ENCODE peak calls at places on chromosomes 3 and 15, in five cellular contexts. One of them, this sample, is unnamed.

GRCh38 chr3:136547293-136547692 is 204.9 kb downstream of the STAG1 start:
- DNase-seq in bronchial epithelial cell: peak
- DNase-seq in neuronal stem cell: no peak
- DNase-seq in epithelial cell of proximal tubule: no peak
- DNase-seq in A549: no peak
- DNase-seq in this sample: no peak

GRCh38 chr3:56802411-56802745 is 629 bp upstream of the ARHGEF3 start:
- DNase-seq in neuronal stem cell: no peak
- DNase-seq in epithelial cell of proximal tubule: no peak
- DNase-seq in bronchial epithelial cell: no peak
- DNase-seq in A549: no peak
- DNase-seq in this sample: no peak

GRCh38 chr3:124119056-124119721 is 127.3 kb upstream of the ROPN1 start:
- DNase-seq in A549: peak
- DNase-seq in neuronal stem cell: no peak
- DNase-seq in epithelial cell of proximal tubule: no peak
- DNase-seq in bronchial epithelial cell: peak
- DNase-seq in this sample: no peak

GRCh38 chr3:184643442-184643841 is 68.4 kb downstream of the MAGEF1 start:
- DNase-seq in A549: no peak
- DNase-seq in bronchial epithelial cell: no peak
- DNase-seq in epithelial cell of proximal tubule: no peak
- DNase-seq in neuronal stem cell: no peak
- DNase-seq in this sample: no peak

GRCh38 chr3:166211451-166211850 is 374.2 kb upstream of the BCHE start:
- DNase-seq in bronchial epithelial cell: no peak
- DNase-seq in A549: no peak
- DNase-seq in epithelial cell of proximal tubule: no peak
- DNase-seq in neuronal stem cell: peak
- DNase-seq in this sample: no peak

GRCh38 chr3:126618021-126618420 is 36.9 kb downstream of the TXNRD3 start:
- DNase-seq in A549: no peak
- DNase-seq in neuronal stem cell: no peak
- DNase-seq in epithelial cell of proximal tubule: no peak
- DNase-seq in bronchial epithelial cell: no peak
- DNase-seq in this sample: no peak

GRCh38 chr3:136070953-136071949 is 105.7 kb downstream of the PPP2R3A start:
- DNase-seq in bronchial epithelial cell: peak
- DNase-seq in A549: no peak
- DNase-seq in epithelial cell of proximal tubule: no peak
- DNase-seq in neuronal stem cell: no peak
- DNase-seq in this sample: no peak

GRCh38 chr3:47422743-47423142 is 41.9 kb downstream of the PTPN23 start:
- DNase-seq in neuronal stem cell: no peak
- DNase-seq in bronchial epithelial cell: no peak
- DNase-seq in A549: no peak
- DNase-seq in epithelial cell of proximal tubule: no peak
- DNase-seq in this sample: no peak

GRCh38 chr3:49329201-49329600 is 10.7 kb downstream of the USP4 start:
- DNase-seq in bronchial epithelial cell: peak
- DNase-seq in A549: no peak
- DNase-seq in neuronal stem cell: no peak
- DNase-seq in epithelial cell of proximal tubule: no peak
- DNase-seq in this sample: no peak

GRCh38 chr15:41930221-41930866 is 36.5 kb upstream of the SPTBN5 start:
- DNase-seq in neuronal stem cell: no peak
- DNase-seq in epithelial cell of proximal tubule: peak
- DNase-seq in bronchial epithelial cell: peak
- DNase-seq in A549: peak
- DNase-seq in this sample: peak

GRCh38 chr3:193975072-193975535 is 160.8 kb upstream of the HES1 start:
- DNase-seq in neuronal stem cell: peak
- DNase-seq in A549: peak
- DNase-seq in epithelial cell of proximal tubule: no peak
- DNase-seq in bronchial epithelial cell: no peak
- DNase-seq in this sample: no peak

GRCh38 chr15:66943456-66944095 is 121.8 kb upstream of the SMAD3 start:
- DNase-seq in neuronal stem cell: no peak
- DNase-seq in bronchial epithelial cell: no peak
- DNase-seq in epithelial cell of proximal tubule: no peak
- DNase-seq in A549: peak
- DNase-seq in this sample: no peak

GRCh38 chr3:71562938-71563337 is 20.6 kb downstream of the FOXP1 start:
- DNase-seq in bronchial epithelial cell: peak
- DNase-seq in A549: no peak
- DNase-seq in neuronal stem cell: no peak
- DNase-seq in epithelial cell of proximal tubule: no peak
- DNase-seq in this sample: no peak

GRCh38 chr3:156997351-156997750 is 162.6 kb downstream of the CCNL1 start:
- DNase-seq in bronchial epithelial cell: peak
- DNase-seq in A549: no peak
- DNase-seq in neuronal stem cell: no peak
- DNase-seq in epithelial cell of proximal tubule: no peak
- DNase-seq in this sample: no peak

GRCh38 chr3:70000563-70001081 is 1.1 kb downstream of the SAMMSON start:
- DNase-seq in A549: peak
- DNase-seq in epithelial cell of proximal tubule: no peak
- DNase-seq in neuronal stem cell: peak
- DNase-seq in bronchial epithelial cell: no peak
- DNase-seq in this sample: no peak

GRCh38 chr15:29465196-29465595 is 195.6 kb upstream of the NSMCE3 start:
- DNase-seq in neuronal stem cell: no peak
- DNase-seq in A549: no peak
- DNase-seq in epithelial cell of proximal tubule: no peak
- DNase-seq in bronchial epithelial cell: no peak
- DNase-seq in this sample: no peak

GRCh38 chr3:169299897-169300296 is 363.6 kb downstream of the MECOM start:
- DNase-seq in neuronal stem cell: no peak
- DNase-seq in epithelial cell of proximal tubule: no peak
- DNase-seq in A549: no peak
- DNase-seq in bronchial epithelial cell: no peak
- DNase-seq in this sample: no peak

GRCh38 chr3:144643778-144644191 is 672.2 kb downstream of the DIPK2A start:
- DNase-seq in A549: no peak
- DNase-seq in neuronal stem cell: no peak
- DNase-seq in bronchial epithelial cell: no peak
- DNase-seq in epithelial cell of proximal tubule: no peak
- DNase-seq in this sample: no peak

GRCh38 chr3:194080473-194080872 is 55.5 kb upstream of the HES1 start:
- DNase-seq in epithelial cell of proximal tubule: no peak
- DNase-seq in A549: no peak
- DNase-seq in bronchial epithelial cell: no peak
- DNase-seq in neuronal stem cell: no peak
- DNase-seq in this sample: no peak

GRCh38 chr15:77546050-77546501 is 86.6 kb downstream of the LINGO1 start:
- DNase-seq in neuronal stem cell: no peak
- DNase-seq in bronchial epithelial cell: peak
- DNase-seq in A549: peak
- DNase-seq in epithelial cell of proximal tubule: no peak
- DNase-seq in this sample: no peak

GRCh38 chr3:56916697-56917336 is 115.1 kb upstream of the ARHGEF3 start:
- DNase-seq in A549: no peak
- DNase-seq in neuronal stem cell: no peak
- DNase-seq in bronchial epithelial cell: no peak
- DNase-seq in epithelial cell of proximal tubule: no peak
- DNase-seq in this sample: no peak

GRCh38 chr3:9422712-9423424 is 25.5 kb downstream of the SETD5 start:
- DNase-seq in A549: peak
- DNase-seq in epithelial cell of proximal tubule: peak
- DNase-seq in neuronal stem cell: peak
- DNase-seq in bronchial epithelial cell: peak
- DNase-seq in this sample: peak

GRCh38 chr3:157119369-157119951 is 40.5 kb downstream of the CCNL1 start:
- DNase-seq in bronchial epithelial cell: no peak
- DNase-seq in neuronal stem cell: no peak
- DNase-seq in epithelial cell of proximal tubule: no peak
- DNase-seq in A549: no peak
- DNase-seq in this sample: no peak

GRCh38 chr15:46091860-46092450 is 457.1 kb downstream of the SQOR start:
- DNase-seq in A549: peak
- DNase-seq in epithelial cell of proximal tubule: no peak
- DNase-seq in bronchial epithelial cell: peak
- DNase-seq in neuronal stem cell: peak
- DNase-seq in this sample: no peak

GRCh38 chr15:44265757-44266156 is 22.8 kb upstream of the GOLM2 start:
- DNase-seq in neuronal stem cell: no peak
- DNase-seq in A549: no peak
- DNase-seq in epithelial cell of proximal tubule: no peak
- DNase-seq in bronchial epithelial cell: no peak
- DNase-seq in this sample: no peak

GRCh38 chr3:51550080-51550819 is 11.7 kb downstream of the RAD54L2 start:
- DNase-seq in neuronal stem cell: no peak
- DNase-seq in epithelial cell of proximal tubule: no peak
- DNase-seq in A549: no peak
- DNase-seq in bronchial epithelial cell: no peak
- DNase-seq in this sample: no peak
- H3K4me3 ChIP-seq in neuronal stem cell: no peak
- H3K4me3 ChIP-seq in epithelial cell of proximal tubule: no peak
- H3K4me3 ChIP-seq in A549: no peak
- H3K4me3 ChIP-seq in bronchial epithelial cell: no peak
- H3K4me3 ChIP-seq in this sample: no peak

GRCh38 chr15:40095381-40096093 is 13.1 kb downstream of the BMF start:
- DNase-seq in A549: no peak
- DNase-seq in neuronal stem cell: no peak
- DNase-seq in epithelial cell of proximal tubule: no peak
- DNase-seq in bronchial epithelial cell: no peak
- DNase-seq in this sample: no peak
- H3K4me3 ChIP-seq in A549: no peak
- H3K4me3 ChIP-seq in neuronal stem cell: no peak
- H3K4me3 ChIP-seq in epithelial cell of proximal tubule: no peak
- H3K4me3 ChIP-seq in bronchial epithelial cell: no peak
- H3K4me3 ChIP-seq in this sample: no peak

GRCh38 chr15:34773013-34773412 is 18.2 kb upstream of the GJD2 start:
- DNase-seq in neuronal stem cell: no peak
- DNase-seq in bronchial epithelial cell: no peak
- DNase-seq in epithelial cell of proximal tubule: no peak
- DNase-seq in A549: no peak
- DNase-seq in this sample: no peak

GRCh38 chr15:34772312-34772711 is 17.5 kb upstream of the GJD2 start:
- DNase-seq in bronchial epithelial cell: no peak
- DNase-seq in A549: no peak
- DNase-seq in epithelial cell of proximal tubule: no peak
- DNase-seq in neuronal stem cell: no peak
- DNase-seq in this sample: no peak

GRCh38 chr15:34773916-34774315 is 19.1 kb upstream of the GJD2 start:
- DNase-seq in neuronal stem cell: no peak
- DNase-seq in epithelial cell of proximal tubule: no peak
- DNase-seq in A549: no peak
- DNase-seq in bronchial epithelial cell: no peak
- DNase-seq in this sample: no peak

GRCh38 chr15:34780725-34781124 is 14.6 kb downstream of the ACTC1 start:
- DNase-seq in neuronal stem cell: no peak
- DNase-seq in A549: no peak
- DNase-seq in bronchial epithelial cell: no peak
- DNase-seq in epithelial cell of proximal tubule: no peak
- DNase-seq in this sample: no peak

GRCh38 chr15:34776706-34777105 is 18.6 kb downstream of the ACTC1 start:
- DNase-seq in bronchial epithelial cell: no peak
- DNase-seq in neuronal stem cell: no peak
- DNase-seq in A549: no peak
- DNase-seq in epithelial cell of proximal tubule: no peak
- DNase-seq in this sample: no peak
- H3K4me3 ChIP-seq in bronchial epithelial cell: no peak
- H3K4me3 ChIP-seq in neuronal stem cell: no peak
- H3K4me3 ChIP-seq in A549: no peak
- H3K4me3 ChIP-seq in epithelial cell of proximal tubule: no peak
- H3K4me3 ChIP-seq in this sample: no peak

DNA sequence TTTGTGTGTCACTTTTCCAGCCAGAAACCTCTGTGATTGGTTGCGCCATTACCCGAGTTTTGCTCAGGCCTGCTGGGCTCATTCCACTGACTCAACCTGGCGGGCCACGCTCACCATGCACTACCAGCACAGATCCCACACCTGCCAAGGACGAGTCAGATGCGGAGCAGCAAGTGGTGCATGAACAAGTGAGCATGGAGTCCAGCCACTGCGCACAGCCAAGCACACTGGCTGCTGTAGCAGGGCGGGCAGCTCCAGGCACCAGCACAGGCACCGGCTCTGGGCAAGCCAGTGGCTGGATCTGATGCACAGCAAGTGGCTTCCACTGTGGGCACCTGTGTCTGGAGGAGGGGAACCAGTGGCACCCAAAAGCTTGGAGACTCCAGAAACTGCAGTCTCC is 110.4 kb downstream of the CBLB start:
- DNase-seq in neuronal stem cell: no peak
- DNase-seq in bronchial epithelial cell: peak
- DNase-seq in A549: no peak
- DNase-seq in epithelial cell of proximal tubule: no peak
- DNase-seq in this sample: no peak
- H3K4me3 ChIP-seq in neuronal stem cell: no peak
- H3K4me3 ChIP-seq in bronchial epithelial cell: no peak
- H3K4me3 ChIP-seq in A549: no peak
- H3K4me3 ChIP-seq in epithelial cell of proximal tubule: no peak
- H3K4me3 ChIP-seq in this sample: no peak

DNA sequence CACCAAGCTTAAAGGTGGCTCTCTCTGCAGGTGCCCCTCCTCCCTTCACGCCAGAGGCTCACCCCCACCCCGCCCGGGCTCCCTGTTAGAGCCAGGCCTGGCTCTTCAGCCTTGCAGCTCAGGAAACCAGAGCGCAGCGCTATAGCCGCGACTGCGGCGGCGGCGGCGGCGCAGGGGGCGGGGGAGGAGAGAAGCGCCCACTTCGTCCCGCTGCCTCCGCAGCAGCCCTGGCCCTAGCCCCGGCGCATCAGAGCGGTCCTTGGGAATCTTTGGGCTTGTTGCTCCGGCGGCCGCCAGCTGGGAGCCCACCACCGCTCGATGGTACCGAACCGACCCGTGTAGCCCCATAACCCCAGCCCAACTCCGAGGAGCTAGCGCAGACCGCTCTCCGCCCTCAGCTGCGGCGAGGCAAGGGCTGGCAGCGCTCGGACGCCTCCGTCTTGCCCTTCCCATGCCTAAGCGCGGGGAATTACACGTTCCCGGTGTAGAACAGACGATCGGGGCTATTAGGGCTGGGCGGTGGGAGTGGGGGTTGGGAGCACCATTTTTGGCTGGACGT is 1.2 kb downstream of the RASGRF1 start:
- DNase-seq in bronchial epithelial cell: no peak
- DNase-seq in A549: no peak
- DNase-seq in epithelial cell of proximal tubule: no peak
- DNase-seq in neuronal stem cell: peak
- DNase-seq in this sample: no peak
- H3K4me3 ChIP-seq in bronchial epithelial cell: no peak
- H3K4me3 ChIP-seq in A549: no peak
- H3K4me3 ChIP-seq in epithelial cell of proximal tubule: no peak
- H3K4me3 ChIP-seq in neuronal stem cell: no peak
- H3K4me3 ChIP-seq in this sample: no peak